ENCODE peak calls at places on chromosomes 11 and 22, in nine cellular contexts. I is upper lobe of right lung, H is cardiac muscle cell, G is OCI-LY7, D is kidney, Y is AG04450, T is caudate nucleus, U is mesendoderm, L is iPS DF 6.9. S is an unnamed sample.

GRCh38 chr22:50199836-50200332 is 927 bp upstream of the SELENOO start:
- DNase-seq in Y (no peak), D (no peak), T (no peak), H (no peak), U (peak; percentile 77), I (no peak), L (no peak), G (peak; percentile 24), S (no peak)

GRCh38 chr11:47971501-47971900 is 8.9 kb upstream of the PTPRJ start:
- DNase-seq in G (no peak), U (no peak), D (no peak), I (no peak), L (no peak), Y (no peak), H (no peak), T (no peak), S (no peak)

GRCh38 chr11:71482216-71482615 is 29.2 kb downstream of the NADSYN1 start:
- DNase-seq in H (no peak), Y (no peak), I (no peak), T (no peak), U (no peak), L (no peak), D (no peak), G (no peak), S (no peak)

GRCh38 chr22:50622723-50623327 is 5.1 kb downstream of the ARSA start:
- DNase-seq in Y (no peak), U (no peak), T (no peak), I (no peak), H (no peak), L (no peak), G (peak; percentile 44), D (peak; percentile 87), S (peak; percentile 83)

GRCh38 chr22:46085831-46086576 is 64.3 kb upstream of the PPARA start:
- DNase-seq in D (peak; percentile 95), Y (no peak), I (peak; percentile 93), L (no peak), G (no peak), U (no peak), T (no peak), H (peak; percentile 64), S (no peak)

GRCh38 chr22:49403102-49403501 is 424.6 kb downstream of the BRD1 start:
- DNase-seq in U (no peak), D (no peak), L (no peak), T (no peak), I (no peak), Y (no peak), H (no peak), G (no peak), S (no peak)

GRCh38 chr11:88555018-88555828 is 217.7 kb upstream of the CTSC start:
- DNase-seq in T (no peak), H (peak; percentile 99), G (no peak), L (no peak), U (peak; percentile 22), I (no peak), D (no peak), Y (peak; percentile 91), S (no peak)

GRCh38 chr11:70467196-70468085 is 69.1 kb downstream of the CTTN start:
- DNase-seq in H (peak; percentile 61), G (peak; percentile 50), D (no peak), Y (no peak), T (no peak), U (peak; percentile 47), I (peak; percentile 78), L (no peak), S (peak; percentile 36)

GRCh38 chr11:119319136-119319701 is 2.3 kb upstream of the MCAM start:
- DNase-seq in Y (no peak), U (no peak), G (no peak), L (no peak), H (no peak), D (no peak), T (no peak), I (no peak), S (no peak)

GRCh38 chr11:119316017-119316728 is 757 bp downstream of the MCAM start:
- DNase-seq in T (peak; percentile 72), Y (no peak), H (no peak), D (peak; percentile 88), L (no peak), G (no peak), I (peak; percentile 68), U (no peak), S (no peak)

GRCh38 chr11:119318240-119319135 is 1.6 kb upstream of the MCAM start:
- DNase-seq in U (peak; percentile 97), H (peak; percentile 85), T (no peak), Y (no peak), G (peak; percentile 67), D (no peak), L (no peak), I (no peak), S (no peak)

GRCh38 chr11:119316729-119317591 is at the start of gene MCAM:
- DNase-seq in G (no peak), L (no peak), H (peak; percentile 51), D (peak; percentile 88), Y (no peak), I (no peak), T (no peak), U (peak; percentile 75), S (no peak)

GRCh38 chr11:119317592-119318239 is 786 bp upstream of the MCAM start:
- DNase-seq in Y (no peak), G (no peak), H (peak; percentile 49), L (no peak), T (no peak), D (no peak), I (no peak), U (no peak), S (no peak)
- H3K27ac ChIP-seq in Y (peak overlapping the region; percentile 87), G (no peak overlapping the region), H (no peak overlapping the region), L (no peak overlapping the region), T (peak overlapping the region; percentile 82), D (peak overlapping the region; percentile 13), I (peak overlapping the region; percentile 87), U (peak overlapping the region; percentile 84), S (no peak overlapping the region)

GRCh38 chr11:45927332-45927683 is 4.9 kb downstream of the LARGE2 start:
- DNase-seq in U (no peak), I (no peak), Y (no peak), D (peak; percentile 66), L (no peak), G (no peak), T (no peak), H (no peak), S (no peak)

GRCh38 chr11:45927684-45928413 is 5.4 kb downstream of the LARGE2 start:
- DNase-seq in Y (no peak), U (no peak), H (no peak), T (no peak), I (peak; percentile 56), G (no peak), D (peak; percentile 66), L (no peak), S (no peak)

GRCh38 chr11:45926001-45926401 is 3.5 kb downstream of the LARGE2 start:
- DNase-seq in H (no peak), D (peak; percentile 52), G (no peak), U (no peak), L (no peak), Y (no peak), T (no peak), I (peak; percentile 56), S (no peak)

GRCh38 chr11:45925550-45925949 is 3.1 kb downstream of the LARGE2 start:
- DNase-seq in H (no peak), U (no peak), Y (no peak), L (no peak), D (no peak), I (peak; percentile 36), G (no peak), T (no peak), S (no peak)

GRCh38 chr11:45926536-45927331 is 4.3 kb downstream of the LARGE2 start:
- DNase-seq in D (peak; percentile 60), U (no peak), L (no peak), G (no peak), I (peak; percentile 61), Y (no peak), H (no peak), T (no peak), S (no peak)
- H3K27ac ChIP-seq in D (no peak overlapping the region), U (no peak overlapping the region), L (no peak overlapping the region), G (no peak overlapping the region), I (no peak overlapping the region), Y (no peak overlapping the region), H (no peak overlapping the region), T (no peak overlapping the region), S (no peak overlapping the region)

GRCh38 chr11:121089566-121089965 is 11.5 kb upstream of the TECTA start:
- DNase-seq in D (no peak), G (no peak), U (no peak), L (no peak), I (no peak), T (no peak), H (no peak), Y (no peak), S (no peak)

GRCh38 chr11:121091492-121092179 is 9.4 kb upstream of the TECTA start:
- DNase-seq in H (no peak), D (no peak), T (no peak), L (no peak), U (no peak), I (no peak), Y (no peak), G (no peak), S (no peak)

GRCh38 chr11:121086866-121087265 is 14.2 kb upstream of the TECTA start:
- DNase-seq in I (no peak), H (peak; percentile 20), L (no peak), Y (no peak), G (no peak), U (no peak), T (no peak), D (no peak), S (no peak)

GRCh38 chr11:121095561-121095960 is 5.5 kb upstream of the TECTA start:
- DNase-seq in U (no peak), L (no peak), T (no peak), H (no peak), I (no peak), Y (no peak), D (no peak), G (no peak), S (no peak)

DNA sequence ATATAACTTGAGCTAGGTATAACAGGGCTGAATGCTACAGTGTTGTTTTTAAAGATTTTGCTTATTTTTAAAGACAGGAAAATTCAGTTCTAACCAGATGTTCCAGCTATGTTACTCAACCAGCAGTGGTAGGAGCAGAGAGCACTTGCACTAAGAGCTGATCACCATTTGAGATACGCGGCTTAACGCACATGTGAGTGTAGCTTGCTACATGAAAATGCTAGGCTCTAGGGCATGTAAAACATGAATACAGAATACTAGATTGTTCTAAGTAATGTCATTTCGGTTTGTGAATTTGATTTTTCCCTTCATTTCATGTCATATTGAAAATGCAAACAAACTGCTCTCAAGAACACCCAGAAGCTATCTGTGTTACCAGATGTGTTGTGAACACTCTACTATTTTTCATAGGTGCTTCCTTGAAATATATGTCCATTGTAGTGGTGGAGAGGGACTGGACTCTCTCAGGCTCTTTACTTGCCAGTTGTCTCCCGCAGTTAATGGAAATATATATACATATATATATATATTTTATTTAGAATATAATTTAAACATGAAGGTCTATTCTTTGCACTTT is 10.8 kb upstream of the TECTA start:
- DNase-seq in I (no peak), D (no peak), Y (no peak), H (no peak), U (no peak), T (no peak), L (no peak), G (no peak), S (no peak)
- H3K27ac ChIP-seq in I (no peak overlapping the region), D (no peak overlapping the region), Y (no peak overlapping the region), H (no peak overlapping the region), U (no peak overlapping the region), T (no peak overlapping the region), L (no peak overlapping the region), G (no peak overlapping the region), S (no peak overlapping the region)

DNA sequence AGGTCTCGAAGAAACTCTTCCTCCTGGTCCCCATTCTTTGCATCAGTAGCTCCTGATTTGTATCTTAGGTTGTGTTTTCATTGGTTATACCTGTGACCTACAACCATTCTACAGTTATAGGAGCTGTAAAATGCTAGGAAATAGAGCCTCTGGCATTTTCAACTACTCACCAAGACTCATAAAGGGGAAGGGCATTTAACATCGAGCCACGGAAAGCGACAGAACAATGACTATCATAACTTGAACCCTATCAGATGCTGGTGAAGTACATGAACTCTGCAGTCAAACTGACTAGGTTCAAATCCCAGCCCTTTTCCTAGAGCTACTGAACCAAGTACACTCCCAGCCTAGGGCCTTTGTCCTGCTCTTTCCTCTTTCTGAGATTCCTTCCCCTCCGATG is 588.0 kb downstream of the SOX6 start:
- DNase-seq in I (no peak), U (no peak), T (no peak), G (no peak), L (no peak), H (no peak), D (no peak), Y (no peak), S (no peak)
- H3K27ac ChIP-seq in I (no peak overlapping the region), U (no peak overlapping the region), T (no peak overlapping the region), G (no peak overlapping the region), L (no peak overlapping the region), H (no peak overlapping the region), D (peak overlapping the region; percentile 17), Y (no peak overlapping the region), S (no peak overlapping the region)

S was measured in MM.1S.